ENCODE peak calls at places on chromosomes 3 and 15, in five cellular contexts. One of them, this sample, is unnamed.

GRCh38 chr3:52106951-52107611 is 47.1 kb downstream of the POC1A start:
- DNase-seq in HepG2: no peak
- DNase-seq in breast epithelium: no peak
- DNase-seq in cardiac muscle cell: no peak
- DNase-seq in tibial nerve: no peak
- DNase-seq in this sample: no peak

GRCh38 chr3:24023249-24023648 is 78.2 kb downstream of the NR1D2 start:
- DNase-seq in HepG2: no peak
- DNase-seq in cardiac muscle cell: no peak
- DNase-seq in breast epithelium: no peak
- DNase-seq in tibial nerve: no peak
- DNase-seq in this sample: no peak

GRCh38 chr3:29168686-29169085 is 112.2 kb upstream of the RBMS3 start:
- DNase-seq in HepG2: no peak
- DNase-seq in cardiac muscle cell: no peak
- DNase-seq in breast epithelium: no peak
- DNase-seq in tibial nerve: no peak
- DNase-seq in this sample: no peak

GRCh38 chr15:74730619-74731316 is 5.4 kb upstream of the CYP1A1 start:
- DNase-seq in HepG2: peak; percentile 84
- DNase-seq in cardiac muscle cell: no peak
- DNase-seq in breast epithelium: no peak
- DNase-seq in tibial nerve: no peak
- DNase-seq in this sample: no peak

GRCh38 chr3:110343945-110344344 is 727.7 kb upstream of the NECTIN3 start:
- DNase-seq in cardiac muscle cell: peak; percentile 15
- DNase-seq in HepG2: peak; percentile 19
- DNase-seq in tibial nerve: no peak
- DNase-seq in breast epithelium: no peak
- DNase-seq in this sample: no peak

GRCh38 chr3:98602078-98602678 is 8.8 kb upstream of the CPOX start:
- DNase-seq in tibial nerve: no peak
- DNase-seq in HepG2: peak; percentile 53
- DNase-seq in cardiac muscle cell: peak; percentile 84
- DNase-seq in breast epithelium: no peak
- DNase-seq in this sample: no peak

GRCh38 chr15:95261546-95261945 is 1030.2 kb downstream of the MCTP2 start:
- DNase-seq in HepG2: no peak
- DNase-seq in tibial nerve: no peak
- DNase-seq in breast epithelium: no peak
- DNase-seq in cardiac muscle cell: no peak
- DNase-seq in this sample: no peak

GRCh38 chr3:31356941-31357340 is 175.8 kb upstream of the STT3B start:
- DNase-seq in tibial nerve: no peak
- DNase-seq in cardiac muscle cell: peak; percentile 41
- DNase-seq in HepG2: no peak
- DNase-seq in breast epithelium: no peak
- DNase-seq in this sample: no peak

GRCh38 chr3:48588230-48588629 is 6.9 kb downstream of the COL7A1 start:
- DNase-seq in cardiac muscle cell: no peak
- DNase-seq in breast epithelium: no peak
- DNase-seq in tibial nerve: no peak
- DNase-seq in HepG2: no peak
- DNase-seq in this sample: no peak

GRCh38 chr15:52240166-52240565 is 49.0 kb upstream of the GNB5 start:
- DNase-seq in cardiac muscle cell: no peak
- DNase-seq in tibial nerve: no peak
- DNase-seq in breast epithelium: no peak
- DNase-seq in HepG2: no peak
- DNase-seq in this sample: no peak

GRCh38 chr3:133943639-133944131 is 48.0 kb upstream of the RAB6B start:
- DNase-seq in cardiac muscle cell: peak; percentile 95
- DNase-seq in tibial nerve: no peak
- DNase-seq in breast epithelium: peak; percentile 79
- DNase-seq in HepG2: no peak
- DNase-seq in this sample: no peak

GRCh38 chr3:129318921-129319320 is 40.3 kb downstream of the HMCES start:
- DNase-seq in breast epithelium: no peak
- DNase-seq in HepG2: no peak
- DNase-seq in tibial nerve: no peak
- DNase-seq in cardiac muscle cell: no peak
- DNase-seq in this sample: no peak

GRCh38 chr3:1082024-1082633 is 10.7 kb upstream of the CNTN6 start:
- DNase-seq in cardiac muscle cell: peak; percentile 48
- DNase-seq in breast epithelium: peak; percentile 36
- DNase-seq in tibial nerve: no peak
- DNase-seq in HepG2: peak; percentile 1
- DNase-seq in this sample: no peak

GRCh38 chr15:46751303-46751702 is 966.0 kb upstream of the SEMA6D start:
- DNase-seq in cardiac muscle cell: no peak
- DNase-seq in HepG2: no peak
- DNase-seq in tibial nerve: no peak
- DNase-seq in breast epithelium: no peak
- DNase-seq in this sample: no peak

GRCh38 chr15:25734680-25735355 is 128.3 kb downstream of the ATP10A start:
- DNase-seq in HepG2: no peak
- DNase-seq in cardiac muscle cell: no peak
- DNase-seq in breast epithelium: no peak
- DNase-seq in tibial nerve: no peak
- DNase-seq in this sample: peak; percentile 27

GRCh38 chr3:59839283-59839682 is 789.5 kb upstream of the CFAP20DC start:
- DNase-seq in cardiac muscle cell: peak; percentile 77
- DNase-seq in tibial nerve: no peak
- DNase-seq in HepG2: no peak
- DNase-seq in breast epithelium: no peak
- DNase-seq in this sample: no peak

GRCh38 chr3:101809178-101810022 is 30.4 kb downstream of the NXPE3 start:
- DNase-seq in tibial nerve: no peak
- DNase-seq in breast epithelium: no peak
- DNase-seq in cardiac muscle cell: peak; percentile 69
- DNase-seq in HepG2: peak; percentile 29
- DNase-seq in this sample: no peak

GRCh38 chr3:52494446-52494845 is 692 bp upstream of the STAB1 start:
- DNase-seq in breast epithelium: no peak
- DNase-seq in HepG2: no peak
- DNase-seq in tibial nerve: no peak
- DNase-seq in cardiac muscle cell: no peak
- DNase-seq in this sample: no peak

GRCh38 chr3:159824341-159824740 is 164.3 kb upstream of the IL12A start:
- DNase-seq in cardiac muscle cell: peak; percentile 81
- DNase-seq in tibial nerve: no peak
- DNase-seq in breast epithelium: no peak
- DNase-seq in HepG2: peak; percentile 34
- DNase-seq in this sample: no peak

GRCh38 chr15:69849232-69849610 is 248.5 kb downstream of the TLE3 start:
- DNase-seq in breast epithelium: no peak
- DNase-seq in tibial nerve: no peak
- DNase-seq in cardiac muscle cell: peak; percentile 34
- DNase-seq in HepG2: no peak
- DNase-seq in this sample: no peak

GRCh38 chr3:146160233-146160963 is 586 bp downstream of the PLOD2 start:
- DNase-seq in tibial nerve: peak; percentile 29
- DNase-seq in HepG2: peak; percentile 71
- DNase-seq in breast epithelium: peak; percentile 58
- DNase-seq in cardiac muscle cell: peak; percentile 88
- DNase-seq in this sample: no peak

GRCh38 chr3:169243122-169243521 is 420.4 kb downstream of the MECOM start:
- DNase-seq in HepG2: no peak
- DNase-seq in cardiac muscle cell: peak; percentile 68
- DNase-seq in breast epithelium: no peak
- DNase-seq in tibial nerve: no peak
- DNase-seq in this sample: no peak

GRCh38 chr15:59170295-59170881 is 36.3 kb upstream of the LDHAL6B start:
- DNase-seq in breast epithelium: peak; percentile 94
- DNase-seq in HepG2: peak; percentile 16
- DNase-seq in cardiac muscle cell: peak; percentile 45
- DNase-seq in tibial nerve: no peak
- DNase-seq in this sample: no peak

GRCh38 chr15:98232761-98233160 is 272.3 kb downstream of the ARRDC4 start:
- DNase-seq in cardiac muscle cell: no peak
- DNase-seq in breast epithelium: no peak
- DNase-seq in tibial nerve: no peak
- DNase-seq in HepG2: no peak
- DNase-seq in this sample: no peak

GRCh38 chr3:17412950-17413530 is 329.4 kb downstream of the TBC1D5 start:
- DNase-seq in cardiac muscle cell: peak; percentile 71
- DNase-seq in HepG2: peak; percentile 64
- DNase-seq in tibial nerve: no peak
- DNase-seq in breast epithelium: no peak
- DNase-seq in this sample: no peak

GRCh38 chr15:64443747-64444621 is 16.4 kb upstream of the ZNF609 start:
- DNase-seq in HepG2: peak; percentile 10
- DNase-seq in cardiac muscle cell: peak; percentile 88
- DNase-seq in breast epithelium: no peak
- DNase-seq in tibial nerve: no peak
- DNase-seq in this sample: no peak

GRCh38 chr3:5583920-5584319 is 396.4 kb downstream of the EDEM1 start:
- DNase-seq in breast epithelium: no peak
- DNase-seq in cardiac muscle cell: no peak
- DNase-seq in tibial nerve: no peak
- DNase-seq in HepG2: no peak
- DNase-seq in this sample: no peak

GRCh38 chr3:161028485-161029018 is 76.6 kb downstream of the B3GALNT1 start:
- DNase-seq in HepG2: no peak
- DNase-seq in cardiac muscle cell: no peak
- DNase-seq in breast epithelium: no peak
- DNase-seq in tibial nerve: no peak
- DNase-seq in this sample: no peak

GRCh38 chr15:58771621-58772235 is 626 bp downstream of the MINDY2 start:
- DNase-seq in tibial nerve: no peak
- DNase-seq in HepG2: no peak
- DNase-seq in breast epithelium: peak; percentile 45
- DNase-seq in cardiac muscle cell: no peak
- DNase-seq in this sample: peak; percentile 91

GRCh38 chr3:148873270-148873927 is 8.3 kb downstream of the CPA3 start:
- DNase-seq in breast epithelium: no peak
- DNase-seq in cardiac muscle cell: no peak
- DNase-seq in tibial nerve: no peak
- DNase-seq in HepG2: peak; percentile 19
- DNase-seq in this sample: no peak

DNA sequence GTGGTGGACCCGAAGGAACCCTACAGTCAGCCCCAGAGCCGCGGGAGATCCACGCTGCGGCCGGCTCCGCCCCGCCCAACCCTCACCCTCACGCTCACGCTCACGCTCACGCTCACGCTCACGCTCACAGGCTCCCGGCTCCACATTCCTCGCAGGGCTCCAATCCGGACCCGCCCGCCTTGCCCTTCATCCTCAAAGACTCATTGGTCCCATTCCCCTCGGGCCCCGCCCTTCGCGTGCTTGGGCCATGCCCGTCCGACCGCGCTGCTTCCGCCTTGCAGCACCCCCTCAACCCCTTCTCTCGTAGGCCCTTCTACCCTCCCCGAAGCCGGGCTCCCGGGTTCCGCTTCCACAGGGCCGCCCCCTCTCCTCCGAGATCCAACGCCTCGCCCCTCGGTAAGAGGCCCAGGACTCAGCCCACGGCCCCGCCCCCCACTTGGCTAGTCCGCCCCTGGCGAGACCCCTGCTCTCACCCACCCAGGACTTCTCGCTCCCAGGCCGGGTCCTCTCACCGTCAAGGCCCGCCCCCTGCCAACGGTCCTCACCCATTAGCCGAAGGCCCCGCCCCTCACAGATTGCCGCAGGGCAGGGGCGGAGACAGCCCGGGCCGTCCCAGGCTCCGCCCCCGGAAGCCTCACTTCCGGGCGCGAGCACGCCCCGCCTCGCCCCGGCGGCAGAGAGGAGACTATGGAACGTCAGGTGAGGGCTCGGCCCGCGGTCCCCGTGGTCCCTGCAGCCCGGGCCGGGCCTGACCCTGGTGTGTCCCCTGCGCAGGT is at the start of gene APEH:
- DNase-seq in HepG2: peak; percentile 96
- DNase-seq in tibial nerve: peak; percentile 87
- DNase-seq in cardiac muscle cell: peak; percentile 99
- DNase-seq in breast epithelium: peak; percentile 95
- DNase-seq in this sample: peak; percentile 95
- TF ChIP-seq CTCF in HepG2: no peak
- TF ChIP-seq CTCF in tibial nerve: no peak
- TF ChIP-seq CTCF in cardiac muscle cell: no peak
- TF ChIP-seq CTCF in breast epithelium: no peak
- TF ChIP-seq CTCF in this sample: no peak

GRCh38 chr15:57422113-57422754 is 45.9 kb downstream of the CGNL1 start:
- DNase-seq in HepG2: peak; percentile 7
- DNase-seq in cardiac muscle cell: no peak
- DNase-seq in breast epithelium: no peak
- DNase-seq in tibial nerve: no peak
- DNase-seq in this sample: no peak
- H3K27ac ChIP-seq in HepG2: no peak overlapping the region
- H3K27ac ChIP-seq in cardiac muscle cell: peak overlapping the region; percentile 80
- H3K27ac ChIP-seq in breast epithelium: no peak overlapping the region
- H3K27ac ChIP-seq in tibial nerve: no peak overlapping the region
- H3K27ac ChIP-seq in this sample: peak overlapping the region; percentile 46

DNA sequence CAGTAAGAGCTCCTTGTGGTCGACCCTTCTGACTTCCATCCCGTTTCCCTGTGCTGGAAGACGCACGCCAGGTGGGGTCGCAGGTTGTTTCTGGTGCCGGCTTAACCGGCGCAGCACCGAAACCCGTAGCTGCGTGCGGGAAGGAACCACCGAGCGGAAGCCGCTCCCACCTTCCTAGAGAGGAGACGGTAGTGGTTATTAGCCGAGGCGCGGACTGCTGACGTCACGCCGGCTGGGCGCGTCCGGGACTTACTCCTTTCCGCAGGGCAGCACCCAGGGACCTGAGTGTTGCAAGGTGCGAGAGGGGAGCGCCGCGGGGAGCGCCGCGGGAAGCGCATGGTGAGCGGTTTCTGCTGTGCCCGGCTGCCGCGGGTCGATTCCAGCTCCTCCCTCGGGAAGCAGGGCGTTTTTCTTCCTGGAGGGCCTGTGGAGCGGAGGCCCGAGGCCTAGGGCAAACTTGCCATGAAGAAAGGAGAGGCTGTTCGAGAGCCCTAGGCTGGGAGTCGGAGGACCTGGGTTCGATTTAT is at the start of gene ZNF501:
- DNase-seq in breast epithelium: peak; percentile 83
- DNase-seq in tibial nerve: peak; percentile 80
- DNase-seq in cardiac muscle cell: peak; percentile 97
- DNase-seq in HepG2: peak; percentile 90
- DNase-seq in this sample: peak; percentile 93
- TF ChIP-seq CTCF in breast epithelium: no peak
- TF ChIP-seq CTCF in tibial nerve: no peak
- TF ChIP-seq CTCF in cardiac muscle cell: no peak
- TF ChIP-seq CTCF in HepG2: peak; percentile 14
- TF ChIP-seq CTCF in this sample: no peak

DNA sequence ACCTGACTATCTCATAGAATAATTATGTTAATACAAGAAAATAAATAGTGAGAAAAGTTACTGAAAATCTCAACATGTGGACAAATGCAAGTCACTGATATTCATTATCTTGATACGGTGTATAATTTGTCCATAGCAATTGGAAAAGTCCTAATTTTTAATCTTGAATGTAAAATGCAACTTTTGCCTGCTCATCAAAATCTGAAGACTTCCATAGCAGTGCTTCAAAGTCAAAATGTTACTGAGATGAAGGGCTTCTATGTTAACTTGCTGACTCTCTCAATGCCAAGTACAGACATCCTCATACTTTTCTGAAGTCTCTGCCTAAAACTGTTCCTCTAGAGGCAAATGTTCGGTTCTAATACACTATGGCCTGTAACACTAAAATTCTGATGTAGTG is 1300.1 kb upstream of the EPHA6 start:
- DNase-seq in HepG2: no peak
- DNase-seq in tibial nerve: no peak
- DNase-seq in breast epithelium: no peak
- DNase-seq in cardiac muscle cell: no peak
- DNase-seq in this sample: no peak
- H3K27ac ChIP-seq in HepG2: no peak overlapping the region
- H3K27ac ChIP-seq in tibial nerve: no peak overlapping the region
- H3K27ac ChIP-seq in breast epithelium: no peak overlapping the region
- H3K27ac ChIP-seq in cardiac muscle cell: no peak overlapping the region
- H3K27ac ChIP-seq in this sample: no peak overlapping the region

GRCh38 chr15:40339621-40339945 is 1.2 kb downstream of the CCDC9B start:
- DNase-seq in cardiac muscle cell: no peak
- DNase-seq in breast epithelium: no peak
- DNase-seq in HepG2: no peak
- DNase-seq in tibial nerve: no peak
- DNase-seq in this sample: no peak
- TF ChIP-seq CTCF in cardiac muscle cell: peak; percentile 13
- TF ChIP-seq CTCF in breast epithelium: no peak
- TF ChIP-seq CTCF in HepG2: peak; percentile 72
- TF ChIP-seq CTCF in tibial nerve: no peak
- TF ChIP-seq CTCF in this sample: no peak